ENCODE peak calls at places on chromosomes 13 and 19, in ten cellular contexts. B is lower leg skin, C is PC-3, L is left lung, S is tibial nerve, M is OCI-LY7, F is GM12865, J is fibroblast of pulmonary artery, D is psoas muscle, G is stomach. R is an unnamed sample.

GRCh38 chr19:4913996-4914735 is 4.9 kb downstream of the UHRF1 start:
- DNase-seq in B (no peak), C (peak; percentile 19), L (no peak), S (no peak), M (no peak), F (no peak), J (no peak), D (no peak), G (no peak), R (no peak)

GRCh38 chr19:56837004-56837403 is 3.5 kb downstream of the PEG3 start:
- DNase-seq in B (no peak), C (peak; percentile 31), L (no peak), S (no peak), M (no peak), F (no peak), J (no peak), D (no peak), G (no peak), R (no peak)

GRCh38 chr19:9847087-9847671 is 12.1 kb downstream of the PIN1 start:
- DNase-seq in B (peak; percentile 58), C (peak; percentile 86), L (no peak), S (no peak), M (no peak), F (peak; percentile 20), J (peak; percentile 93), D (peak; percentile 67), G (peak; percentile 34), R (peak; percentile 91)

GRCh38 chr13:50267917-50268316 is 252.7 kb downstream of the KCNRG start:
- DNase-seq in B (no peak), C (peak; percentile 2), L (no peak), S (no peak), M (no peak), F (no peak), J (no peak), D (no peak), G (peak; percentile 64), R (no peak)

GRCh38 chr19:4933528-4933927 is 24.2 kb downstream of the UHRF1 start:
- DNase-seq in B (peak; percentile 37), C (peak; percentile 93), L (no peak), S (peak; percentile 40), M (no peak), F (no peak), J (no peak), D (no peak), G (peak; percentile 47), R (no peak)

GRCh38 chr13:112067121-112067741 is at the start of gene SOX1:
- DNase-seq in B (no peak), C (no peak), L (no peak), S (no peak), M (no peak), F (no peak), J (no peak), D (no peak), G (no peak), R (no peak)

GRCh38 chr13:51235756-51236564 is 13.8 kb downstream of the FAM124A start:
- DNase-seq in B (no peak), C (no peak), L (no peak), S (no peak), M (peak; percentile 82), F (no peak), J (no peak), D (no peak), G (no peak), R (no peak)

GRCh38 chr19:14370169-14370998 is 10.9 kb upstream of the ADGRE5 start:
- DNase-seq in B (no peak), C (no peak), L (no peak), S (no peak), M (peak; percentile 69), F (peak; percentile 76), J (no peak), D (no peak), G (no peak), R (no peak)

GRCh38 chr13:46831588-46832194 is 34.7 kb upstream of the ESD start:
- DNase-seq in B (peak; percentile 47), C (peak; percentile 71), L (no peak), S (peak; percentile 69), M (peak; percentile 58), F (peak; percentile 64), J (peak; percentile 69), D (no peak), G (no peak), R (peak; percentile 8)

GRCh38 chr19:2542341-2543069 is 66.6 kb downstream of the GADD45B start:
- DNase-seq in B (no peak), C (no peak), L (no peak), S (no peak), M (no peak), F (peak; percentile 56), J (no peak), D (no peak), G (no peak), R (no peak)

GRCh38 chr19:14385492-14385891 is 4.2 kb downstream of the ADGRE5 start:
- DNase-seq in B (no peak), C (no peak), L (no peak), S (no peak), M (no peak), F (peak; percentile 56), J (no peak), D (no peak), G (no peak), R (no peak)

GRCh38 chr19:41930322-41930722 is 2.1 kb upstream of the ERFL start:
- DNase-seq in B (no peak), C (no peak), L (no peak), S (no peak), M (no peak), F (no peak), J (no peak), D (no peak), G (no peak), R (no peak)

GRCh38 chr19:41933131-41933458 is 4.8 kb upstream of the ERFL start:
- DNase-seq in B (no peak), C (no peak), L (no peak), S (no peak), M (no peak), F (no peak), J (no peak), D (no peak), G (no peak), R (no peak)

GRCh38 chr19:41932259-41933130 is 4.2 kb upstream of the ERFL start:
- DNase-seq in B (no peak), C (no peak), L (no peak), S (no peak), M (no peak), F (no peak), J (no peak), D (no peak), G (no peak), R (no peak)

GRCh38 chr19:41929536-41930071 is 1.4 kb upstream of the ERFL start:
- DNase-seq in B (no peak), C (no peak), L (no peak), S (no peak), M (peak; percentile 54), F (no peak), J (no peak), D (no peak), G (no peak), R (no peak)

GRCh38 chr19:41930926-41931592 is 2.8 kb upstream of the ERFL start:
- DNase-seq in B (no peak), C (no peak), L (no peak), S (no peak), M (peak; percentile 58), F (peak; percentile 46), J (no peak), D (no peak), G (no peak), R (no peak)
- TF ChIP-seq CTCF in B (no peak), C (no peak), L (no peak), S (no peak), M (peak; percentile 69), F (peak; percentile 51), J (peak; percentile 49), D (no peak), G (no peak), R (peak; percentile 46)

DNA sequence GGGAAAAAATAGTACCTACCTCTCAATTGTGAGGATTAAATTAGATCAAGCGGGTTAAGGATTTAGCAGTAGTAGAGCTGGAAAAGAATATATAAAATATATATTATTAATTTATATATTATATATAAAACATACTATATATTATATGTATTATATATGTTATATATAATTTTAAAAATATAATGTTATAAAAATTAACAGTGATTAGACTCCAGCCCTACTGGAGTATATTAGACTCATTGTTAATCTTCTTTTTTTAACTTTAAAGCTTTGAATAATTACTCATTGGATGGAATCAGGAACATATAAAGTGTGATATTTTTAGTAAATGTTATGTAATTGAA is 380 bp upstream of the MRPL54 start:
- DNase-seq in B (no peak), C (no peak), L (no peak), S (no peak), M (no peak), F (no peak), J (no peak), D (no peak), G (no peak), R (no peak)
- H3K4me3 ChIP-seq in B (no peak overlapping the region), C (peak overlapping the region; percentile 90), L (no peak overlapping the region), S (peak overlapping the region; percentile 93), M (peak overlapping the region; percentile 76), F (peak overlapping the region; percentile 96), J (peak overlapping the region; percentile 96), D (peak overlapping the region; percentile 92), G (peak overlapping the region; percentile 75), R (no peak overlapping the region)

GRCh38 chr13:27427663-27428062 is 3.2 kb downstream of the GTF3A start:
- DNase-seq in B (no peak), C (no peak), L (no peak), S (peak; percentile 28), M (no peak), F (no peak), J (no peak), D (no peak), G (no peak), R (no peak)

GRCh38 chr13:27424246-27425150 is at the start of gene GTF3A:
- DNase-seq in B (peak; percentile 73), C (peak; percentile 88), L (peak; percentile 86), S (peak; percentile 53), M (peak; percentile 91), F (peak; percentile 94), J (peak; percentile 88), D (peak; percentile 93), G (peak; percentile 88), R (peak; percentile 49)

GRCh38 chr13:27428160-27428559 is 3.7 kb downstream of the GTF3A start:
- DNase-seq in B (no peak), C (no peak), L (no peak), S (no peak), M (no peak), F (no peak), J (no peak), D (no peak), G (no peak), R (no peak)

GRCh38 chr13:27425151-27425917 is 915 bp downstream of the GTF3A start:
- DNase-seq in B (no peak), C (peak; percentile 4), L (no peak), S (no peak), M (peak; percentile 22), F (peak; percentile 17), J (no peak), D (no peak), G (no peak), R (no peak)

GRCh38 chr13:27425918-27426630 is 1.7 kb downstream of the GTF3A start:
- DNase-seq in B (peak; percentile 83), C (peak; percentile 87), L (peak; percentile 84), S (peak; percentile 68), M (peak; percentile 86), F (peak; percentile 84), J (peak; percentile 77), D (peak; percentile 88), G (peak; percentile 82), R (peak; percentile 34)
- TF ChIP-seq CTCF in B (no peak), C (peak; percentile 41), L (peak; percentile 30), S (peak; percentile 29), M (peak; percentile 77), F (peak; percentile 28), J (peak; percentile 58), D (peak; percentile 38), G (no peak), R (peak; percentile 64)

GRCh38 chr19:8366961-8367326 is 3.0 kb downstream of the ANGPTL4 start:
- DNase-seq in B (no peak), C (no peak), L (no peak), S (no peak), M (no peak), F (no peak), J (peak; percentile 80), D (no peak), G (no peak), R (no peak)
- H3K4me3 ChIP-seq in B (no peak overlapping the region), C (no peak overlapping the region), L (no peak overlapping the region), S (no peak overlapping the region), M (no peak overlapping the region), F (no peak overlapping the region), J (peak overlapping the region; percentile 30), D (peak overlapping the region; percentile 84), G (peak overlapping the region; percentile 26), R (no peak overlapping the region)